ENCODE peak calls at places on chromosomes 4 and X, in eight cellular contexts. W is neural progenitor cell, L is progenitor cell of endocrine pancreas, P is fibroblast of mammary gland, I is pancreas, A is GM12878, O is lower leg skin, C is HepG2. S is an unnamed sample.

GRCh38 chr4:1748465-1748995 is 27.2 kb downstream of the TACC3 start:
- DNase-seq in W (peak), L (peak), P (peak), I (peak), A (no peak), O (no peak), C (peak), S (peak)

GRCh38 chrX:40173662-40174593 is 76.2 kb upstream of the BCOR start:
- DNase-seq in W (peak), L (no peak), P (no peak), I (peak), A (no peak), O (no peak), C (peak), S (peak)

GRCh38 chrX:100731441-100732281 is at the start of gene SYTL4:
- DNase-seq in W (peak), L (peak), P (peak), I (peak), A (no peak), O (no peak), C (no peak), S (no peak)

GRCh38 chr4:187887886-187888285 is 107.7 kb upstream of the ZFP42 start:
- DNase-seq in W (no peak), L (no peak), P (no peak), I (no peak), A (no peak), O (no peak), C (no peak), S (no peak)

GRCh38 chr4:13705521-13706035 is 78.1 kb upstream of the BOD1L1 start:
- DNase-seq in W (no peak), L (no peak), P (no peak), I (peak), A (no peak), O (peak), C (no peak), S (no peak)

GRCh38 chr4:118281611-118282442 is 71.0 kb downstream of the PRSS12 start:
- DNase-seq in W (peak), L (no peak), P (peak), I (no peak), A (no peak), O (no peak), C (peak), S (peak)

GRCh38 chr4:114267976-114268375 is 288.5 kb upstream of the ARSJ start:
- DNase-seq in W (no peak), L (no peak), P (peak), I (no peak), A (no peak), O (no peak), C (no peak), S (no peak)

GRCh38 chrX:85004255-85004654 is 578 bp downstream of the APOOL start:
- DNase-seq in W (no peak), L (no peak), P (peak), I (no peak), A (no peak), O (no peak), C (no peak), S (no peak)

GRCh38 chr4:151184523-151185458 is 85.4 kb downstream of the RPS3A start:
- DNase-seq in W (no peak), L (no peak), P (peak), I (no peak), A (no peak), O (no peak), C (peak), S (peak)

GRCh38 chr4:23857353-23857752 is 32.5 kb downstream of the PPARGC1A start:
- DNase-seq in W (no peak), L (no peak), P (peak), I (no peak), A (no peak), O (no peak), C (peak), S (no peak)

GRCh38 chr4:17400696-17401095 is 111.2 kb downstream of the QDPR start:
- DNase-seq in W (no peak), L (no peak), P (peak), I (no peak), A (no peak), O (no peak), C (no peak), S (no peak)

DNA sequence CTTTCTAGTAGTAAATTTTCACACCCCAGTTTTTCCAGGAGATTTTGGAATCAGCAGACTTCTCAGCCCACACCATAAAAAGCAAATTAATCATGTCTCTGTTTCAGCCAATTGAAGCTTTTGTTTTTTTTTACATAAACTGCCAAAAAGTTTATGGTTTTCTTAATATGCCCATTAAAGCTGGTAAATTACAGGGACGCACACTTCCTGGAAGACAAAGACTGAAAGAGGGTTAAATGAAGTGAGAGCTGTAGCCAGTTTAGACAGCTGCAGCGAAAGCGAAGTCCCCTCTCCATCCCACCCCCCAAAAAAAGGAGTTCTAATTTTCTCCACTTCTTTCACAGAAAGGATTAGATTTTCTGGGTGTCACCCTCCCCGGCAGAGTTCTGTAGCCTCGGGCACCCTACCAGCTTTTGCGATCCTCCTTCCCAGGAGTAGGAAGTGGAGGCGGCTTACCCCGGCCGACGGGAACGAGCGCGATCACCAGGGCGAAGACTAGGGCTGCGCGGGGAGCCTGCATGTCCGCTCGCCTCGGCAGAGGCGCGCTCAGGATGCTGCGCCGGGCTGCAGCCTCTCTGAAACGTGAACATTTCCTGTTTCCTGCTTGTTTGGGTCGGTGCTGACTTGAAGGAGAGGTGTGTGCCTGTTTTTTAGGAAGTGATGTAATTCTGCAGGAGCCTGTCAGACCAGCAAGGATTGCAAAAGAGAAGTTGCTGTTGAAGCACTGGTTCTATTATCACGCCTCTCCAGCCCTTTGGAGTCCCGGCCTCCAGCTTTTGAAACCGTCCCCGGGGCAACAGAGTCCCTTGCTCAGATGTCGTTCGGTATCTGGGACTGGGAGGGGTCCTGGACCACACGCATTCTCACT is at the start of gene TMEM154:
- DNase-seq in W (peak), L (peak), P (peak), I (peak), A (no peak), O (peak), C (no peak), S (peak)
- TF ChIP-seq CTCF in W (no peak), L (no peak), P (no peak), I (no peak), A (no peak), O (no peak), C (no peak), S (no peak)

GRCh38 chr4:128840711-128841318 is 31.3 kb downstream of the JADE1 start:
- DNase-seq in W (no peak), L (no peak), P (no peak), I (no peak), A (no peak), O (no peak), C (no peak), S (no peak)
- TF ChIP-seq CTCF in W (no peak), L (peak), P (no peak), I (no peak), A (no peak), O (no peak), C (no peak), S (peak)

DNA sequence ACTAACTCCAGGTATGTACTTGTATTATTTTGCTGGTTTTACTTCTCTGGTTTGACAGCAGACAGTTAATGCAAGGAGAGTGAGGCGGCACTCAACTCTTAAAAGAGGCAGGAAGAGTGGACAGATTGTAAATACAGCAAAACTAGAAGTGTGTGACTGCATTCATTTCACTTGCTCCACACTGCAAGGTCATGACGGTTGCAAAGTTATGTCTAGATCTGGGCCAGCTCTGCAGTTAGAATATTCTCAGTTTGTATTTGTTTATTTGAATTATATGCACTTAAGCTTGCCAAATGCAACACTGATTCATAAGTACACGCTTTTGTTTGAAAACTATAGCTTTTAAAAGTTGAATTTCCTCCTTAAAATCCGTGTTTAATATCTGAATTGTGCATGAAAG is 148.9 kb downstream of the STIM2 start:
- DNase-seq in W (no peak), L (no peak), P (peak), I (no peak), A (no peak), O (no peak), C (no peak), S (no peak)
- TF ChIP-seq CTCF in W (no peak), L (no peak), P (no peak), I (no peak), A (no peak), O (no peak), C (no peak), S (no peak)

GRCh38 chr4:4851081-4851480 is 8.4 kb upstream of the MSX1 start:
- DNase-seq in W (no peak), L (no peak), P (no peak), I (no peak), A (no peak), O (no peak), C (no peak), S (no peak)

GRCh38 chr4:4851906-4852305 is 7.6 kb upstream of the MSX1 start:
- DNase-seq in W (no peak), L (no peak), P (no peak), I (no peak), A (no peak), O (no peak), C (no peak), S (no peak)

GRCh38 chr4:4853921-4854648 is 5.4 kb upstream of the MSX1 start:
- DNase-seq in W (no peak), L (no peak), P (no peak), I (no peak), A (no peak), O (no peak), C (no peak), S (no peak)

GRCh38 chr4:4853371-4853823 is 6.1 kb upstream of the MSX1 start:
- DNase-seq in W (peak), L (no peak), P (no peak), I (no peak), A (no peak), O (no peak), C (no peak), S (no peak)

DNA sequence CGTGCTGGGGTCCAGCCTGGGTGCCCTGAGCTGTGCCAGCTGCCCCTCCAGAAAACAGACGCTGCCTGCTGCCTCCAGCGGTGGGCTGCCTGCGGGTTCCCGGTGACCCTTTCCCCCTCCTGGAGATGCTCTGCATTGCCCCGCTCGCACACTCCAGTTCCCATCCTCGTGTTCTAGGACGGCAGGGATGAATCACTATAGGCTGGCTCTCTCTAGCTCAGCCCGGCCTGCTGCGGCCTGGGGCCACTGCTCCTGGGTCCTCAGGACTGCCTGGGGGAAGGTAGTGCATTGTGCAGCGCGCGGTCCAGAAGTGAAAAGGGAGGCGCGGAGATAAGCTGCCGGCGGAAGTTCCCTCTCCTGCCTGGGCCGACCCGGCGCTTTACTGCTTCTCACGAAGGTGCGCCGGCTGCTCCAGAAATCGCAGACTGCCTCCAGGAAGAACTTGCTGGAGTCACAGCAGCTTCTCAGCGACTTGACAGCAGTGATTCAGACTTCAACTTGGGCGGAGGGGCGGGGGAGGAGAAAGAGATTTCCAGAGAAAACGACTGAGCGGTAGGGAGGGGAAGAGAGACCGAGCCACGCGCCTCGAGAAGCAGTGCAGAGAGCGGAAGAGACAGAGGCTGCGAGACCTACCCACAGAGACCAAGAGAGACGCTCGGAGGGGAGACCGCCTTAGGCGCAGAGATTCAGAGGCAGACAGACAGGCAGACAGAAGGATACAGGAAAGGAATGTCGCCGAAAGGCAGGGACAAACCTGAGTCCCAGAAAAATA is 6.7 kb upstream of the MSX1 start:
- DNase-seq in W (peak), L (no peak), P (peak), I (no peak), A (no peak), O (peak), C (no peak), S (peak)
- TF ChIP-seq CTCF in W (peak), L (peak), P (peak), I (no peak), A (no peak), O (no peak), C (no peak), S (peak)

GRCh38 chr4:89247951-89248350 is 59.6 kb downstream of the GPRIN3 start:
- DNase-seq in W (no peak), L (no peak), P (no peak), I (peak), A (no peak), O (no peak), C (no peak), S (no peak)
- TF ChIP-seq CTCF in W (no peak), L (no peak), P (no peak), I (no peak), A (no peak), O (no peak), C (no peak), S (no peak)

GRCh38 chrX:151773434-151773833 is 38.9 kb downstream of the CNGA2 start:
- DNase-seq in W (no peak), L (no peak), P (no peak), I (no peak), A (no peak), O (no peak), C (no peak), S (no peak)
- TF ChIP-seq CTCF in W (no peak), L (no peak), P (no peak), I (no peak), A (no peak), O (no peak), C (no peak), S (no peak)

S was measured in HFFc6.